ENCODE peak calls at places on chromosomes 16 and 17, in four cellular contexts. One of them, this sample, is unnamed.

GRCh38 chr17:75549246-75550138 is 24.0 kb downstream of the LLGL2 start:
- DNase-seq in A549: peak
- DNase-seq in K562: peak
- DNase-seq in HEK293T: peak
- DNase-seq in this sample: peak

GRCh38 chr16:12171206-12171605 is 194.7 kb downstream of the SNX29 start:
- DNase-seq in A549: no peak
- DNase-seq in K562: no peak
- DNase-seq in HEK293T: no peak
- DNase-seq in this sample: no peak

GRCh38 chr17:59355030-59355694 is 23.7 kb downstream of the YPEL2 start:
- DNase-seq in A549: no peak
- DNase-seq in K562: no peak
- DNase-seq in HEK293T: no peak
- DNase-seq in this sample: no peak

GRCh38 chr16:28873543-28874201 is 4.6 kb upstream of the ATP2A1 start:
- DNase-seq in A549: no peak
- DNase-seq in K562: peak
- DNase-seq in HEK293T: peak
- DNase-seq in this sample: no peak

GRCh38 chr17:77281904-77282367 is 141.2 kb downstream of the SEC14L1 start:
- DNase-seq in A549: peak
- DNase-seq in K562: no peak
- DNase-seq in HEK293T: no peak
- DNase-seq in this sample: no peak

GRCh38 chr16:78624349-78624748 is 524.9 kb downstream of the WWOX start:
- DNase-seq in A549: no peak
- DNase-seq in K562: no peak
- DNase-seq in HEK293T: no peak
- DNase-seq in this sample: no peak

GRCh38 chr17:75289832-75290337 is 652 bp upstream of the SLC25A19 start:
- DNase-seq in A549: peak
- DNase-seq in K562: peak
- DNase-seq in HEK293T: no peak
- DNase-seq in this sample: no peak

GRCh38 chr17:29777663-29778062 is 152.4 kb downstream of the SSH2 start:
- DNase-seq in A549: no peak
- DNase-seq in K562: no peak
- DNase-seq in HEK293T: no peak
- DNase-seq in this sample: peak

GRCh38 chr17:27552467-27552779 is 78.6 kb upstream of the LGALS9 start:
- DNase-seq in A549: peak
- DNase-seq in K562: peak
- DNase-seq in HEK293T: no peak
- DNase-seq in this sample: peak

GRCh38 chr17:30021708-30022317 is 80.4 kb downstream of the EFCAB5 start:
- DNase-seq in A549: peak
- DNase-seq in K562: peak
- DNase-seq in HEK293T: peak
- DNase-seq in this sample: peak

GRCh38 chr17:59154335-59154720 is 658 bp downstream of the SKA2 start:
- DNase-seq in A549: peak
- DNase-seq in K562: peak
- DNase-seq in HEK293T: peak
- DNase-seq in this sample: peak

GRCh38 chr16:74999683-75000480 is 1.1 kb downstream of the ZNRF1 start:
- DNase-seq in A549: no peak
- DNase-seq in K562: peak
- DNase-seq in HEK293T: peak
- DNase-seq in this sample: peak

GRCh38 chr16:23876256-23876896 is 40.6 kb downstream of the PRKCB start:
- DNase-seq in A549: no peak
- DNase-seq in K562: no peak
- DNase-seq in HEK293T: no peak
- DNase-seq in this sample: no peak

GRCh38 chr16:87809150-87809902 is 43.5 kb upstream of the KLHDC4 start:
- DNase-seq in A549: no peak
- DNase-seq in K562: no peak
- DNase-seq in HEK293T: no peak
- DNase-seq in this sample: peak

GRCh38 chr16:3377917-3378316 is 22.2 kb downstream of the OR2C1 start:
- DNase-seq in A549: no peak
- DNase-seq in K562: no peak
- DNase-seq in HEK293T: no peak
- DNase-seq in this sample: peak
- TF ChIP-seq BHLHE40 in A549: no peak
- TF ChIP-seq BHLHE40 in K562: no peak
- TF ChIP-seq BHLHE40 in HEK293T: no peak
- TF ChIP-seq BHLHE40 in this sample: no peak

DNA sequence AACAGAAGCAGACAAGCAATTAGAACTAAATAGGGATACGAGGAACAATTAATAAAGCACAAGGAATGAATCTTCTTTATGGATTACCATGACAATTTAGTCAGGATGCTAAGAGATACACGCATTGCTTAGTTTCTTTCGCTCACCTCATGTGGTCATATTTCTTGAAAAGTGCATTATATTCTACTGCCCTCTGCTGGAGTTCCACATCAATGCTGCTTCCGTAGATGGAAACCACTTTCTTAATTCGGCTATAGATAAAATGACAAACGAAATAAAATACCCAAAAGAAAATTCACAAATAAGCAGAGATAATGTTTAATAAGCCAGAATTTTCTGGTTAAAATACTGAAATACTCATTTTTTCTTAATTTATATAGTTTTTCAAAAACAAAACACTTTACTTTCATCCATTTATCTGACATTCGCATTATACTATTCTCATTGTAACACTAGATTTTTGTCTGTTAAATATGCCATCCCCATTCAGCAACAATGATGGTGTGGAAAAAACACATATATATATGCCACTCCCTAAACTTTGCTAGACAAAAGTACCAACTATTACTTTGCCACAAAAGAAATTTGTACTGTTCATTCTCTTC is 22.0 kb upstream of the PHLPP2 start:
- DNase-seq in A549: peak
- DNase-seq in K562: peak
- DNase-seq in HEK293T: peak
- DNase-seq in this sample: peak
- TF ChIP-seq BHLHE40 in A549: no peak
- TF ChIP-seq BHLHE40 in K562: no peak
- TF ChIP-seq BHLHE40 in HEK293T: no peak
- TF ChIP-seq BHLHE40 in this sample: no peak

GRCh38 chr16:61530697-61531096 is 505.5 kb downstream of the CDH8 start:
- DNase-seq in A549: no peak
- DNase-seq in K562: no peak
- DNase-seq in HEK293T: no peak
- DNase-seq in this sample: no peak
- TF ChIP-seq BHLHE40 in A549: no peak
- TF ChIP-seq BHLHE40 in K562: no peak
- TF ChIP-seq BHLHE40 in HEK293T: no peak
- TF ChIP-seq BHLHE40 in this sample: no peak

DNA sequence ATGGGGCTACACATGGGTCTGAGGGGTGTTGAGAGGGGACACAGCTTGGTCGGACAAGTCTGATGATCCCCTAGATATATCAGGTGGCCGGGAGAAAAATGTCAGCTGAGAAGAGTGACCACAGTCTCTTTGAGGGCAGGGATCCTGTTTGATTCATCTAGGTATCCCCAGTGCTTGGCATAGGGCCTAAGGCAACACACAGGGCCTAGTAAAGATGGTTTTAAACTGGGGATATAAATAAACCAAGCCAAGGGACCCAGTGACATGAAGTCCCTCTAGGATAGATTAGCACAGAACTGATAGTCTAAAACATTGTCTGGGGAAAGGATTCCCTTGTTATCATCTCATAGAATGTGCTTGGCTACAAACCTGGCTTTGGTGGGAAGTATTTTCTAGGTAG is 1.4 kb downstream of the ERCC4 start:
- DNase-seq in A549: no peak
- DNase-seq in K562: no peak
- DNase-seq in HEK293T: no peak
- DNase-seq in this sample: no peak
- TF ChIP-seq BHLHE40 in A549: no peak
- TF ChIP-seq BHLHE40 in K562: no peak
- TF ChIP-seq BHLHE40 in HEK293T: no peak
- TF ChIP-seq BHLHE40 in this sample: no peak

DNA sequence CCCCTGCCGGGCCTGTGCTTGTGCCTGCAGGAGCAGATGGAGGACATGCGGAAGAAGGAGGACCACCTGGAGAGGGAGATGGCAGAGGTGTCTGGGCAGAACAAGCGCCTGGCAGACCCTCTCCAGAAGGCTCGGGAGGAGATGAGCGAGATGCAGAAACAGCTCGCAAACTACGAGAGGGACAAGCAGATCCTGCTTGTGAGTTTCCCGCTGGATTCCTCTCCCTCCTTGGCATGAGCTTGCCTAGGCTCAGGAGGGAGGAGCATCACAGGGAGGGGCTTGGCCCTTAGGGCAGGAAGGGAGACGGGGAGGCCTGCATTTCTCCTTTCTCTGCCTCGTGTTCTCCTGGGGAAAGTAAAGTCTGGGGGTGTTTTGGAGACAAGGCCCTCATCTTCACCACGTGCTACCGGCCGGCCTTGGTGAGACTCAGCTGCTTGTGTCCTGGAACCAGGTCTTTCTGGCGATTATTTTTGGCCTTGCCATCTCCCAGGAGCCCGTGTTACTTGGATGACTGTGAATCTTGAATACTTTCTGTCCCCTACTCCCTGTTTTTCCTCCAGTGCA is 18.0 kb upstream of the DBNDD1 start:
- DNase-seq in A549: no peak
- DNase-seq in K562: no peak
- DNase-seq in HEK293T: no peak
- DNase-seq in this sample: no peak
- TF ChIP-seq BHLHE40 in A549: no peak
- TF ChIP-seq BHLHE40 in K562: no peak
- TF ChIP-seq BHLHE40 in HEK293T: no peak
- TF ChIP-seq BHLHE40 in this sample: no peak

GRCh38 chr17:1002412-1002753 is 5.5 kb downstream of the TIMM22 start:
- DNase-seq in A549: no peak
- DNase-seq in K562: no peak
- DNase-seq in HEK293T: no peak
- DNase-seq in this sample: no peak
- TF ChIP-seq BHLHE40 in A549: no peak
- TF ChIP-seq BHLHE40 in K562: no peak
- TF ChIP-seq BHLHE40 in HEK293T: no peak
- TF ChIP-seq BHLHE40 in this sample: no peak

This sample was measured in HepG2.